ENCODE peak calls at places on chromosomes 1 and 21, in six cellular contexts. One of them, this sample, is unnamed.
A peak's percentile ranks its signal among the peaks of the same experiment; 100 is the strongest.

GRCh38 chr1:164983023-164983650 is 373.4 kb downstream of the LMX1A start:
- DNase-seq in effector memory CD4-positive, alpha-beta T cell: no peak
- DNase-seq in MM.1S: no peak
- DNase-seq in IMR-90: no peak
- DNase-seq in body of pancreas: no peak
- DNase-seq in astrocyte: no peak
- DNase-seq in this sample: no peak

GRCh38 chr21:46295996-46296752 is 10.0 kb downstream of the YBEY start:
- DNase-seq in astrocyte: no peak
- DNase-seq in MM.1S: no peak
- DNase-seq in effector memory CD4-positive, alpha-beta T cell: no peak
- DNase-seq in IMR-90: peak; percentile 32
- DNase-seq in body of pancreas: peak; percentile 57
- DNase-seq in this sample: peak; percentile 76

GRCh38 chr1:22612657-22613056 is 23.8 kb upstream of the C1QA start:
- DNase-seq in effector memory CD4-positive, alpha-beta T cell: no peak
- DNase-seq in MM.1S: no peak
- DNase-seq in astrocyte: no peak
- DNase-seq in IMR-90: no peak
- DNase-seq in body of pancreas: no peak
- DNase-seq in this sample: no peak

GRCh38 chr1:178188306-178188705 is 94.4 kb downstream of the RASAL2 start:
- DNase-seq in body of pancreas: no peak
- DNase-seq in IMR-90: no peak
- DNase-seq in astrocyte: no peak
- DNase-seq in MM.1S: no peak
- DNase-seq in effector memory CD4-positive, alpha-beta T cell: no peak
- DNase-seq in this sample: no peak

GRCh38 chr1:16966282-16966681 is 14.1 kb downstream of the MFAP2 start:
- DNase-seq in astrocyte: no peak
- DNase-seq in IMR-90: no peak
- DNase-seq in body of pancreas: no peak
- DNase-seq in effector memory CD4-positive, alpha-beta T cell: no peak
- DNase-seq in MM.1S: no peak
- DNase-seq in this sample: no peak

GRCh38 chr1:117014209-117014608 is 12.6 kb downstream of the CD101 start:
- DNase-seq in effector memory CD4-positive, alpha-beta T cell: no peak
- DNase-seq in IMR-90: no peak
- DNase-seq in MM.1S: no peak
- DNase-seq in astrocyte: peak; percentile 64
- DNase-seq in body of pancreas: no peak
- DNase-seq in this sample: no peak

GRCh38 chr1:51175278-51175677 is 60.8 kb upstream of the RNF11 start:
- DNase-seq in IMR-90: no peak
- DNase-seq in MM.1S: no peak
- DNase-seq in astrocyte: no peak
- DNase-seq in body of pancreas: no peak
- DNase-seq in effector memory CD4-positive, alpha-beta T cell: no peak
- DNase-seq in this sample: no peak

GRCh38 chr21:45378258-45378966 is 26.6 kb upstream of the COL18A1 start:
- DNase-seq in astrocyte: peak; percentile 50
- DNase-seq in IMR-90: peak; percentile 57
- DNase-seq in MM.1S: no peak
- DNase-seq in effector memory CD4-positive, alpha-beta T cell: no peak
- DNase-seq in body of pancreas: peak; percentile 29
- DNase-seq in this sample: peak; percentile 37

GRCh38 chr1:222629921-222630535 is 12.1 kb downstream of the MIA3 start:
- DNase-seq in body of pancreas: no peak
- DNase-seq in effector memory CD4-positive, alpha-beta T cell: no peak
- DNase-seq in astrocyte: peak; percentile 71
- DNase-seq in IMR-90: peak; percentile 52
- DNase-seq in MM.1S: no peak
- DNase-seq in this sample: peak; percentile 76

GRCh38 chr1:156826596-156826995 is 9.9 kb upstream of the SH2D2A start:
- DNase-seq in effector memory CD4-positive, alpha-beta T cell: no peak
- DNase-seq in body of pancreas: no peak
- DNase-seq in astrocyte: peak; percentile 20
- DNase-seq in MM.1S: no peak
- DNase-seq in IMR-90: peak; percentile 34
- DNase-seq in this sample: no peak

GRCh38 chr1:177255411-177255810 is 84.7 kb downstream of the BRINP2 start:
- DNase-seq in IMR-90: peak; percentile 78
- DNase-seq in MM.1S: no peak
- DNase-seq in effector memory CD4-positive, alpha-beta T cell: no peak
- DNase-seq in astrocyte: peak; percentile 72
- DNase-seq in body of pancreas: no peak
- DNase-seq in this sample: peak; percentile 79

GRCh38 chr1:117899801-117900200 is 29.6 kb downstream of the GDAP2 start:
- DNase-seq in MM.1S: no peak
- DNase-seq in IMR-90: no peak
- DNase-seq in effector memory CD4-positive, alpha-beta T cell: no peak
- DNase-seq in body of pancreas: no peak
- DNase-seq in astrocyte: no peak
- DNase-seq in this sample: no peak

GRCh38 chr1:86811539-86811938 is 102.4 kb downstream of the SELENOF start:
- DNase-seq in effector memory CD4-positive, alpha-beta T cell: no peak
- DNase-seq in body of pancreas: no peak
- DNase-seq in MM.1S: no peak
- DNase-seq in astrocyte: no peak
- DNase-seq in IMR-90: no peak
- DNase-seq in this sample: no peak

GRCh38 chr1:201022178-201022823 is 1.2 kb downstream of the KIF21B start:
- DNase-seq in effector memory CD4-positive, alpha-beta T cell: no peak
- DNase-seq in body of pancreas: no peak
- DNase-seq in MM.1S: no peak
- DNase-seq in IMR-90: no peak
- DNase-seq in astrocyte: no peak
- DNase-seq in this sample: no peak

GRCh38 chr1:230231739-230232075 is 164.7 kb downstream of the GALNT2 start:
- DNase-seq in MM.1S: no peak
- DNase-seq in IMR-90: peak; percentile 60
- DNase-seq in astrocyte: peak; percentile 60
- DNase-seq in effector memory CD4-positive, alpha-beta T cell: no peak
- DNase-seq in body of pancreas: peak; percentile 89
- DNase-seq in this sample: peak; percentile 76

GRCh38 chr21:43372663-43373386 is 54.1 kb downstream of the SIK1 start:
- DNase-seq in MM.1S: no peak
- DNase-seq in astrocyte: no peak
- DNase-seq in effector memory CD4-positive, alpha-beta T cell: no peak
- DNase-seq in IMR-90: no peak
- DNase-seq in body of pancreas: peak; percentile 24
- DNase-seq in this sample: no peak

GRCh38 chr1:15213333-15213732 is 33.7 kb upstream of the FHAD1 start:
- DNase-seq in astrocyte: peak; percentile 19
- DNase-seq in body of pancreas: no peak
- DNase-seq in MM.1S: no peak
- DNase-seq in effector memory CD4-positive, alpha-beta T cell: no peak
- DNase-seq in IMR-90: peak; percentile 64
- DNase-seq in this sample: peak; percentile 73

GRCh38 chr1:40748841-40749718 is 34.5 kb upstream of the KCNQ4 start:
- DNase-seq in astrocyte: no peak
- DNase-seq in body of pancreas: no peak
- DNase-seq in effector memory CD4-positive, alpha-beta T cell: no peak
- DNase-seq in IMR-90: no peak
- DNase-seq in MM.1S: no peak
- DNase-seq in this sample: no peak

GRCh38 chr1:200029035-200029623 is 1.6 kb downstream of the NR5A2 start:
- DNase-seq in body of pancreas: peak; percentile 87
- DNase-seq in astrocyte: no peak
- DNase-seq in MM.1S: peak; percentile 72
- DNase-seq in IMR-90: peak; percentile 36
- DNase-seq in effector memory CD4-positive, alpha-beta T cell: no peak
- DNase-seq in this sample: peak; percentile 45

GRCh38 chr1:235972316-235973090 is 92.4 kb downstream of the NID1 start:
- DNase-seq in body of pancreas: no peak
- DNase-seq in effector memory CD4-positive, alpha-beta T cell: no peak
- DNase-seq in MM.1S: peak; percentile 27
- DNase-seq in IMR-90: peak; percentile 89
- DNase-seq in astrocyte: peak; percentile 83
- DNase-seq in this sample: peak; percentile 85

GRCh38 chr1:171965802-171966201 is 124.5 kb downstream of the DNM3 start:
- DNase-seq in IMR-90: peak; percentile 55
- DNase-seq in effector memory CD4-positive, alpha-beta T cell: no peak
- DNase-seq in astrocyte: peak; percentile 17
- DNase-seq in MM.1S: no peak
- DNase-seq in body of pancreas: no peak
- DNase-seq in this sample: peak; percentile 33

GRCh38 chr1:18773753-18774152 is 85.7 kb downstream of the TAS1R2 start:
- DNase-seq in astrocyte: no peak
- DNase-seq in effector memory CD4-positive, alpha-beta T cell: no peak
- DNase-seq in body of pancreas: no peak
- DNase-seq in MM.1S: no peak
- DNase-seq in IMR-90: no peak
- DNase-seq in this sample: no peak

GRCh38 chr1:59414406-59415133 is 117.7 kb downstream of the FGGY start:
- DNase-seq in astrocyte: peak; percentile 85
- DNase-seq in MM.1S: no peak
- DNase-seq in IMR-90: peak; percentile 35
- DNase-seq in body of pancreas: no peak
- DNase-seq in effector memory CD4-positive, alpha-beta T cell: no peak
- DNase-seq in this sample: peak; percentile 31

GRCh38 chr1:162144853-162145252 is 75.4 kb downstream of the NOS1AP start:
- DNase-seq in body of pancreas: no peak
- DNase-seq in effector memory CD4-positive, alpha-beta T cell: no peak
- DNase-seq in MM.1S: no peak
- DNase-seq in astrocyte: no peak
- DNase-seq in IMR-90: no peak
- DNase-seq in this sample: no peak

GRCh38 chr1:65949230-65949626 is 156.5 kb downstream of the PDE4B start:
- DNase-seq in astrocyte: no peak
- DNase-seq in body of pancreas: peak; percentile 16
- DNase-seq in MM.1S: no peak
- DNase-seq in IMR-90: no peak
- DNase-seq in effector memory CD4-positive, alpha-beta T cell: no peak
- DNase-seq in this sample: no peak

GRCh38 chr21:38538353-38538752 is 40.1 kb upstream of the ERG start:
- DNase-seq in astrocyte: no peak
- DNase-seq in body of pancreas: no peak
- DNase-seq in IMR-90: no peak
- DNase-seq in effector memory CD4-positive, alpha-beta T cell: no peak
- DNase-seq in MM.1S: no peak
- DNase-seq in this sample: no peak

GRCh38 chr1:40362699-40363098 is 10.8 kb upstream of the SMAP2 start:
- DNase-seq in IMR-90: peak; percentile 69
- DNase-seq in effector memory CD4-positive, alpha-beta T cell: no peak
- DNase-seq in MM.1S: no peak
- DNase-seq in body of pancreas: no peak
- DNase-seq in astrocyte: peak; percentile 41
- DNase-seq in this sample: peak; percentile 44

GRCh38 chr1:245600658-245601057 is 445.9 kb downstream of the KIF26B start:
- DNase-seq in MM.1S: no peak
- DNase-seq in IMR-90: no peak
- DNase-seq in body of pancreas: no peak
- DNase-seq in effector memory CD4-positive, alpha-beta T cell: no peak
- DNase-seq in astrocyte: no peak
- DNase-seq in this sample: no peak

GRCh38 chr1:61005572-61006386 is 76.6 kb upstream of the NFIA start:
- DNase-seq in body of pancreas: no peak
- DNase-seq in astrocyte: no peak
- DNase-seq in MM.1S: no peak
- DNase-seq in IMR-90: no peak
- DNase-seq in effector memory CD4-positive, alpha-beta T cell: no peak
- DNase-seq in this sample: no peak

GRCh38 chr1:181122227-181122626 is 33.7 kb downstream of the IER5 start:
- DNase-seq in astrocyte: no peak
- DNase-seq in body of pancreas: no peak
- DNase-seq in MM.1S: no peak
- DNase-seq in effector memory CD4-positive, alpha-beta T cell: no peak
- DNase-seq in IMR-90: no peak
- DNase-seq in this sample: no peak

GRCh38 chr1:7538033-7538432 is 233.1 kb upstream of the VAMP3 start:
- DNase-seq in effector memory CD4-positive, alpha-beta T cell: no peak
- DNase-seq in body of pancreas: no peak
- DNase-seq in astrocyte: peak; percentile 62
- DNase-seq in IMR-90: peak; percentile 90
- DNase-seq in MM.1S: no peak
- DNase-seq in this sample: peak; percentile 77

GRCh38 chr1:47233165-47233564 is 1.1 kb upstream of the TAL1 start:
- DNase-seq in effector memory CD4-positive, alpha-beta T cell: no peak
- DNase-seq in IMR-90: no peak
- DNase-seq in astrocyte: no peak
- DNase-seq in body of pancreas: no peak
- DNase-seq in MM.1S: no peak
- DNase-seq in this sample: no peak
- H3K27me3 ChIP-seq in effector memory CD4-positive, alpha-beta T cell: peaks cover 48% of the 10 kb centered on the region
- H3K27me3 ChIP-seq in IMR-90: peaks cover 86% of the 10 kb centered on the region
- H3K27me3 ChIP-seq in astrocyte: peaks cover 75% of the 10 kb centered on the region
- H3K27me3 ChIP-seq in body of pancreas: no peaks in the 10 kb centered on the region
- H3K27me3 ChIP-seq in MM.1S: peaks cover 55% of the 10 kb centered on the region
- H3K27me3 ChIP-seq in this sample: peaks cover 50% of the 10 kb centered on the region

GRCh38 chr1:3910049-3910731 is 10.1 kb upstream of the C1orf174 start:
- DNase-seq in MM.1S: no peak
- DNase-seq in astrocyte: no peak
- DNase-seq in body of pancreas: peak; percentile 4
- DNase-seq in IMR-90: no peak
- DNase-seq in effector memory CD4-positive, alpha-beta T cell: no peak
- DNase-seq in this sample: no peak
- H3K4me1 ChIP-seq in MM.1S: no peaks in the 10 kb centered on the region
- H3K4me1 ChIP-seq in astrocyte: no peaks in the 10 kb centered on the region
- H3K4me1 ChIP-seq in body of pancreas: peaks cover 10% of the 10 kb centered on the region
- H3K4me1 ChIP-seq in IMR-90: no peaks in the 10 kb centered on the region
- H3K4me1 ChIP-seq in effector memory CD4-positive, alpha-beta T cell: peaks cover 4% of the 10 kb centered on the region
- H3K4me1 ChIP-seq in this sample: no peaks in the 10 kb centered on the region

GRCh38 chr1:207922554-207922953 is 11.6 kb upstream of the CD34 start:
- DNase-seq in MM.1S: no peak
- DNase-seq in astrocyte: no peak
- DNase-seq in body of pancreas: no peak
- DNase-seq in effector memory CD4-positive, alpha-beta T cell: no peak
- DNase-seq in IMR-90: no peak
- DNase-seq in this sample: no peak
- H3K27me3 ChIP-seq in MM.1S: no peaks in the 10 kb centered on the region
- H3K27me3 ChIP-seq in astrocyte: peaks cover 5% of the 10 kb centered on the region
- H3K27me3 ChIP-seq in body of pancreas: no peaks in the 10 kb centered on the region
- H3K27me3 ChIP-seq in effector memory CD4-positive, alpha-beta T cell: no peaks in the 10 kb centered on the region
- H3K27me3 ChIP-seq in IMR-90: peaks cover 34% of the 10 kb centered on the region
- H3K27me3 ChIP-seq in this sample: peaks cover 2% of the 10 kb centered on the region

DNA sequence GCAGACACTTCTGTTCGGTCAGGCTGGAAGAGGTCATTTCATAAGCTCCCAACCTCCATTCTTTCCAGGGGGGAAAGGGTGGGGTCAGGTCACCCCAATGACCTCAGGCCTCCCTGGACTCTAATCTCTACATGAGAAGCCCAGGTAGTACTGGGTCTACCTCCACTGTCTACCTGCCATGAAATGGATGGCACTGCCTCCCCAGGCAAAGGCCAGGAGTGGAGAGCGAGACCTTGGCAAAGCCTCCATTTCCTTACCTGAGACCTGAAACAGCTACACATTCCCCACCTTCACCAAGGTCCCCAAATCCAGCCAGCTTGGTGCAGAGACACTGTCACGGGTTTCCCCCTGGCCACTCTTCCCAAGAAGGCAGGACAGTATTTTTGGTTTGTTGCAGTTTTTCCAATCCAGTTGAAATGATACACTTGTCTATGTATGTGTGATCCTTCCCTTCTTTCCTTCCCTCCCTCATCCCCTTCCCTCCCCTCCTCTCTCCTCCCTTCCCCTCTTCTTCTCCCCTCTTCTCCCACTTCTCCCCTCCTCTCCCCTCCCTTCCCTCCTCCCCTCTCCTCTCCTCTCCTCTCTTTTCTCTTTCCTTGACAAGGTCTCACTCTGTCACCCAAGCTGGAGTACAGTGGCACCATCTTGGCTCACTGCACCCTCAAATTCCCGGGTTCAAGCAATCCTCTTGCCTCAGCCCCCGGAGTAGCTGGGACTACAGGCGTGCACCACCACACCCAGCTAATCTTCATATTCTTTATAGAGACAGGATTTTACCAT is 16.1 kb downstream of the BTG2 start:
- DNase-seq in body of pancreas: no peak
- DNase-seq in effector memory CD4-positive, alpha-beta T cell: no peak
- DNase-seq in IMR-90: no peak
- DNase-seq in MM.1S: no peak
- DNase-seq in astrocyte: no peak
- DNase-seq in this sample: no peak
- H3K4me1 ChIP-seq in body of pancreas: peaks cover 95% of the 10 kb centered on the region
- H3K4me1 ChIP-seq in effector memory CD4-positive, alpha-beta T cell: peaks cover 68% of the 10 kb centered on the region
- H3K4me1 ChIP-seq in IMR-90: peaks cover 11% of the 10 kb centered on the region
- H3K4me1 ChIP-seq in MM.1S: peaks cover 75% of the 10 kb centered on the region
- H3K4me1 ChIP-seq in astrocyte: peaks cover 9% of the 10 kb centered on the region
- H3K4me1 ChIP-seq in this sample: no peaks in the 10 kb centered on the region